ENCODE peak calls at places on chromosome 12, in six cellular contexts. Q is sigmoid colon; X is right lobe of liver; L is Peyer's patch; D is CD8-positive, alpha-beta T cell; C is PC-3. Z is an unnamed sample.
A peak's percentile ranks its signal among the peaks of the same experiment; 100 is the strongest.

GRCh38 chr12:112169086-112169872 is 43.9 kb downstream of the TRAFD1 start:
- DNase-seq in D (no peak), C (no peak), X (no peak), L (no peak), Q (no peak), Z (no peak)

GRCh38 chr12:129887047-129887568 is 16.7 kb downstream of the TMEM132D start:
- DNase-seq in Q (no peak), L (no peak), C (peak; percentile 47), D (no peak), X (no peak), Z (peak; percentile 65)

GRCh38 chr12:54251667-54252284 is 28.1 kb downstream of the CBX5 start:
- DNase-seq in L (no peak), X (no peak), Q (no peak), D (no peak), C (peak; percentile 65), Z (no peak)

GRCh38 chr12:121949643-121950397 is 31.4 kb downstream of the CFAP251 start:
- DNase-seq in L (no peak), Q (no peak), X (no peak), D (no peak), C (peak; percentile 57), Z (no peak)

GRCh38 chr12:116525418-116526001 is 33.7 kb upstream of the MAP1LC3B2 start:
- DNase-seq in D (no peak), C (peak; percentile 97), X (peak; percentile 75), L (no peak), Q (peak; percentile 92), Z (no peak)

GRCh38 chr12:110224379-110225304 is 56.4 kb upstream of the ATP2A2 start:
- DNase-seq in Q (peak; percentile 77), L (no peak), C (peak; percentile 91), X (no peak), D (no peak), Z (no peak)

GRCh38 chr12:51971679-51972423 is 20.4 kb downstream of the ACVR1B start:
- DNase-seq in Q (no peak), C (no peak), D (no peak), X (peak; percentile 35), L (no peak), Z (no peak)

GRCh38 chr12:129196927-129197326 is 343.6 kb downstream of the GLT1D1 start:
- DNase-seq in L (no peak), C (no peak), D (no peak), X (no peak), Q (no peak), Z (no peak)

GRCh38 chr12:122908915-122909314 is 13.0 kb upstream of the VPS37B start:
- DNase-seq in Q (no peak), X (no peak), D (no peak), C (peak; percentile 22), L (no peak), Z (no peak)

GRCh38 chr12:58298793-58299192 is 357.4 kb downstream of the ATP23 start:
- DNase-seq in L (no peak), D (no peak), Q (no peak), X (no peak), C (no peak), Z (no peak)

GRCh38 chr12:50073712-50074111 is 11.4 kb upstream of the SMARCD1 start:
- DNase-seq in C (no peak), X (no peak), D (no peak), L (no peak), Q (no peak), Z (no peak)

GRCh38 chr12:53171725-53172329 is 8.7 kb upstream of the ZNF740 start:
- DNase-seq in C (peak; percentile 18), X (peak; percentile 82), L (no peak), D (no peak), Q (no peak), Z (no peak)

GRCh38 chr12:128040971-128041370 is 226.0 kb upstream of the TMEM132C start:
- DNase-seq in L (no peak), C (no peak), D (no peak), X (no peak), Q (no peak), Z (no peak)

GRCh38 chr12:111741235-111741812 is 25.4 kb upstream of the ALDH2 start:
- DNase-seq in Q (no peak), X (no peak), L (no peak), D (no peak), C (peak; percentile 61), Z (no peak)

GRCh38 chr12:54139030-54139429 is 49.8 kb downstream of the SMUG1 start:
- DNase-seq in C (no peak), L (no peak), D (no peak), Q (no peak), X (no peak), Z (no peak)

GRCh38 chr12:126874427-126875026 is 1392.4 kb upstream of the TMEM132C start:
- DNase-seq in L (peak; percentile 32), X (peak; percentile 67), C (peak; percentile 78), Q (peak; percentile 70), D (peak; percentile 25), Z (peak; percentile 57)

GRCh38 chr12:56129210-56129691 is 1.2 kb downstream of the ESYT1 start:
- DNase-seq in D (peak; percentile 70), C (peak; percentile 62), X (peak; percentile 68), Q (peak; percentile 88), L (peak; percentile 88), Z (peak; percentile 82)

GRCh38 chr12:125143491-125143890 is 78.3 kb downstream of the AACS start:
- DNase-seq in D (no peak), C (no peak), L (no peak), Q (no peak), X (no peak), Z (no peak)

GRCh38 chr12:91777268-91777997 is 368.2 kb downstream of the BTG1 start:
- DNase-seq in C (peak; percentile 92), X (no peak), L (no peak), D (no peak), Q (no peak), Z (no peak)

GRCh38 chr12:53328043-53328435 is 6.6 kb upstream of the AAAS start:
- DNase-seq in D (no peak), X (no peak), C (no peak), L (no peak), Q (no peak), Z (no peak)

GRCh38 chr12:615620-616019 is 47.6 kb downstream of the NINJ2 start:
- DNase-seq in Q (no peak), D (no peak), X (no peak), C (no peak), L (no peak), Z (no peak)

GRCh38 chr12:118237053-118237665 is 101.2 kb downstream of the PEBP1 start:
- DNase-seq in X (no peak), L (no peak), C (no peak), D (no peak), Q (no peak), Z (no peak)

GRCh38 chr12:116861331-116861730 is 19.9 kb downstream of the HRK start:
- DNase-seq in C (peak; percentile 54), X (no peak), D (no peak), L (peak; percentile 82), Q (no peak), Z (no peak)

GRCh38 chr12:49645151-49646039 is 22.0 kb downstream of the PRPF40B start:
- DNase-seq in Q (no peak), D (no peak), L (no peak), C (no peak), X (no peak), Z (no peak)

GRCh38 chr12:73906757-73907156 is 630.9 kb upstream of the ATXN7L3B start:
- DNase-seq in Q (no peak), D (no peak), X (no peak), C (no peak), L (no peak), Z (no peak)

GRCh38 chr12:104823985-104824441 is 134.1 kb downstream of the SLC41A2 start:
- DNase-seq in D (no peak), Q (no peak), X (no peak), L (no peak), C (peak; percentile 19), Z (peak; percentile 70)

GRCh38 chr12:121905746-121906145 is 12.6 kb upstream of the CFAP251 start:
- DNase-seq in Q (no peak), L (no peak), X (no peak), D (no peak), C (no peak), Z (no peak)

GRCh38 chr12:24898185-24898584 is 50.7 kb downstream of the BCAT1 start:
- DNase-seq in D (no peak), X (no peak), Q (no peak), L (no peak), C (no peak), Z (no peak)

DNA sequence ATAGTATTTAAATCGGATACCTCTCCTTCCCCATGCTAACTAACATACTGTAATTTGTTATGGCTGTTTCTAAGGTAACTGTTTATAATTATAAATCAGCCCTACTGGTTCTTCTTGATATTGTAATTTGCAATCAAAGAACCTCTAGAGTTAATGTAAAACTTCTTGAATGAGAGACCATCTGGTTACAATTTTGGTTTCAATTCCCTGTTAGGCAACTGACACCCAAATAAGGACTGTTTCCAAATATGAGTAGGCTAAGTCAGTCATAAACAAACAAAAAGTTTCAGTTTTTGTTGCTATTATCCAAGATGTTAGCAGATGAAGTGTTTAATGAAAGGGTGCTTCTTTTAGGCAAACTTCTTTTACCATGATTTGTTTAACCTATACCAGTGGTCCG is 120.2 kb upstream of the DNM1L start:
- DNase-seq in L (no peak), Q (no peak), C (no peak), D (no peak), X (no peak), Z (no peak)
- H3K4me3 ChIP-seq in L (no peak overlapping the region), Q (no peak overlapping the region), C (no peak overlapping the region), D (no peak overlapping the region), X (no peak overlapping the region), Z (no peak overlapping the region)

GRCh38 chr12:115109863-115110262 is 425.9 kb upstream of the TBX3 start:
- DNase-seq in C (peak; percentile 28), D (no peak), L (no peak), Q (no peak), X (no peak), Z (no peak)

GRCh38 chr12:115118177-115118724 is 434.3 kb upstream of the TBX3 start:
- DNase-seq in D (no peak), C (no peak), L (no peak), X (no peak), Q (no peak), Z (no peak)

GRCh38 chr12:115108129-115109100 is 424.4 kb upstream of the TBX3 start:
- DNase-seq in X (no peak), Q (no peak), D (no peak), C (no peak), L (no peak), Z (no peak)

GRCh38 chr12:115114140-115114539 is 430.2 kb upstream of the TBX3 start:
- DNase-seq in L (no peak), C (no peak), X (no peak), Q (no peak), D (no peak), Z (no peak)
- TF ChIP-seq CTCF in L (no peak), C (no peak), X (no peak), Q (no peak), D (no peak), Z (no peak)

GRCh38 chr12:69383074-69383473 is 23.5 kb downstream of the YEATS4 start:
- DNase-seq in X (no peak), D (no peak), C (no peak), Q (no peak), L (no peak), Z (no peak)
- H3K4me1 ChIP-seq in X (no peaks in the 10 kb centered on the region), D (no peaks in the 10 kb centered on the region), C (peaks cover 7% of the 10 kb centered on the region), Q (no peaks in the 10 kb centered on the region), L (no peaks in the 10 kb centered on the region), Z (no peaks in the 10 kb centered on the region)

DNA sequence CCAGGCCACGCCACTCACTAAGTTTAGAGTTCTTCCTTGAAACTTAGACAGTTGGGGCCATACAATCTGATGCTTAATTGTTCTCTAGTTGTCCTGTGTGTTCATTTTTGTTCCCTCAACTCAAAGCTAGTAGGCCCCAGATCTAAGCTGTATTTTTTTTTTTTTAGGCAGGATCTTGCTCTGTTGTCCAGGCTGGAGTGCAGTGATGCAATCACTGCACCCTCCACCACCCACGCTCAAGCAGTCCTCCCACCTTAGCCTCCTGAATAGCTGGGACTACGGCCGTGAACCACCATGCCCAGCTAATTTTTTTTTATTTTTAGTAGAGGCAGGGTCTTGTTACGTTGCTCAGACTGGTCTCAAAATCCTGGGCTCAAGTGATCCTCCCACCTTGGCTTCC is 7.5 kb downstream of the TNFRSF1A start:
- DNase-seq in X (no peak), D (no peak), Q (no peak), C (no peak), L (no peak), Z (no peak)
- H3K4me3 ChIP-seq in X (peak overlapping the region; percentile 100), D (no peak overlapping the region), Q (peak overlapping the region; percentile 88), C (no peak overlapping the region), L (no peak overlapping the region), Z (peak overlapping the region; percentile 94)

Z was measured in lower lobe of right lung.